ENCODE peak calls at places on chromosomes 13 and 19, in five cellular contexts. E is WTC11, S is H1, T is HepG2, O is GM12878. M is an unnamed sample.

GRCh38 chr19:7450243-7451223 is 38.3 kb downstream of the PEX11G start:
- DNase-seq in E (no peak), S (no peak), T (peak; percentile 32), O (peak; percentile 49), M (no peak)

GRCh38 chr13:79909664-79910063 is 428.7 kb downstream of the NDFIP2 start:
- DNase-seq in E (no peak), S (no peak), T (no peak), O (no peak), M (no peak)

GRCh38 chr13:74761794-74762193 is 627.6 kb upstream of the KLF12 start:
- DNase-seq in E (no peak), S (no peak), T (no peak), O (no peak), M (no peak)

GRCh38 chr13:112711528-112712265 is 21.9 kb downstream of the ATP11A start:
- DNase-seq in E (peak; percentile 74), S (peak; percentile 86), T (peak; percentile 76), O (no peak), M (peak; percentile 94)

GRCh38 chr13:46629811-46630413 is 76.9 kb downstream of the LRCH1 start:
- DNase-seq in E (no peak), S (no peak), T (no peak), O (no peak), M (no peak)

GRCh38 chr13:39347926-39348901 is 254.8 kb downstream of the LHFPL6 start:
- DNase-seq in E (peak; percentile 40), S (peak; percentile 29), T (no peak), O (no peak), M (no peak)

GRCh38 chr19:6608950-6609349 is 18.0 kb upstream of the CD70 start:
- DNase-seq in E (no peak), S (no peak), T (no peak), O (no peak), M (no peak)

GRCh38 chr13:77565635-77566034 is 30.1 kb downstream of the SCEL start:
- DNase-seq in E (no peak), S (no peak), T (peak; percentile 3), O (no peak), M (no peak)

GRCh38 chr19:7673995-7674667 is 2.8 kb upstream of the MCEMP1 start:
- DNase-seq in E (peak; percentile 76), S (no peak), T (peak; percentile 21), O (no peak), M (peak; percentile 84)

GRCh38 chr13:24910502-24911134 is 146.6 kb downstream of the RNF17 start:
- DNase-seq in E (no peak), S (no peak), T (no peak), O (no peak), M (no peak)

DNA sequence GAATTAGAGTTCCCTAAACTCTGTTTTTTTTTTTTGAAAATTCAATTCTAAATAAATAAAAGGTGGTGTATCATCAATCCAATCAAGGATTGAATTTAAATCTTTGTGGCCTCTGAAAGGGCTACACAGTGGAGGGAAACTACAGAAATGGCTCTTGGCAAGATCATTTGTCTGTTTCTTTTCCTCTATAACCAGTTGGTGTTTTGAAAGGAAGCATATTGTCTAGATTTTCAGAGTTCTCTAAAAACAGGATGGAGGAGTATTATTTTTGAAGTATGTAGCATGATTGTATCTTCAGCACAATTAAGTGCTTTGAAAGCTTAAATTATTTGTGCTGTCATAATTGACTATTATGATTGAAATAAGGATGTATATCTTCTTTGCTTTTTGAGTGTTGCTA is 29.8 kb downstream of the WASF3 start:
- DNase-seq in E (no peak), S (no peak), T (no peak), O (no peak), M (no peak)
- TF ChIP-seq USF2 in E (no peak), S (no peak), T (no peak), O (no peak), M (no peak)

GRCh38 chr19:39524495-39524894 is 8.2 kb downstream of the EID2B start:
- DNase-seq in E (no peak), S (no peak), T (peak; percentile 50), O (no peak), M (no peak)
- TF ChIP-seq ATF2 in E (no peak), S (no peak), T (no peak), O (no peak), M (no peak)

DNA sequence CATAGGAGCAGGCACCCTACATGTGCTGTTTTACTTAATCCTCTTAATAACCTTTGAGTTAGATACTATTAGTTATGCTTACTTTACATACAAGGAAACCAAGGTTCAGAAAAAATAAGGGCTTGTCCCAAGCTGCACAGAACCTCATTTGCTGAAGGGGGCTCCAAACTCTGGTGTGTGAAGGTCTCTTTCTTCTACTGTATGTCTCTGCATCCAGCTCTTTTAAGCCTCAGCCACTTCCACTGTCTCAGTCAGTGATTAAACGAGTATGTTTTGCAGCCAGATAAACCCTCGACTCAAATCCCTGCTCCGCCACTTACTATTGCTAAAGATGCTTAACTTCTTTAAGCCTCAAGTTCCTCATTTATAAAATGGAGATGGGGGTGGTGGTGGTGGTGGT is 112.4 kb upstream of the WASF3 start:
- DNase-seq in E (no peak), S (no peak), T (no peak), O (no peak), M (no peak)
- TF ChIP-seq USF2 in E (no peak), S (no peak), T (no peak), O (no peak), M (no peak)

GRCh38 chr19:19062454-19063182 is 1.2 kb upstream of the SLC25A42 start:
- DNase-seq in E (no peak), S (no peak), T (peak; percentile 30), O (no peak), M (no peak)
- TF ChIP-seq ATF2 in E (no peak), S (no peak), T (no peak), O (no peak), M (no peak)

GRCh38 chr19:38467541-38468525 is 34.3 kb downstream of the RYR1 start:
- DNase-seq in E (no peak), S (no peak), T (no peak), O (no peak), M (no peak)
- TF ChIP-seq USF2 in E (no peak), S (no peak), T (no peak), O (no peak), M (no peak)

GRCh38 chr19:14472202-14472961 is 2.8 kb downstream of the PTGER1 start:
- DNase-seq in E (peak; percentile 91), S (no peak), T (no peak), O (no peak), M (peak; percentile 86)
- TF ChIP-seq ATF2 in E (no peak), S (peak; percentile 54), T (peak; percentile 24), O (no peak), M (no peak)

M was measured in K562.